ENCODE peak calls at places on chromosomes 4 and X, in four cellular contexts. F is SK-N-SH, E is K562, J is H1. U is an unnamed sample.

GRCh38 chr4:112910109-112910736 is 139.2 kb upstream of the ANK2 start:
- DNase-seq in J (no peak), E (no peak), F (peak), U (no peak)

GRCh38 chr4:55386073-55386472 is 9.7 kb upstream of the TMEM165 start:
- DNase-seq in F (peak), J (no peak), E (peak), U (no peak)

GRCh38 chrX:73922856-73923429 is 359.9 kb downstream of the CHIC1 start:
- DNase-seq in F (no peak), E (no peak), J (no peak), U (no peak)

GRCh38 chrX:54561622-54562021 is 31.6 kb downstream of the GNL3L start:
- DNase-seq in E (no peak), F (no peak), J (no peak), U (no peak)

GRCh38 chr4:183350317-183351071 is 28.3 kb upstream of the CLDN24 start:
- DNase-seq in E (no peak), F (no peak), J (no peak), U (no peak)

GRCh38 chrX:110420771-110421498 is 62.3 kb downstream of the RTL9 start:
- DNase-seq in E (no peak), J (no peak), F (no peak), U (no peak)

GRCh38 chr4:165588534-165589310 is 209.9 kb downstream of the CPE start:
- DNase-seq in E (no peak), J (no peak), F (no peak), U (no peak)

GRCh38 chrX:150736478-150736877 is 43.3 kb downstream of the MTMR1 start:
- DNase-seq in E (no peak), J (no peak), F (no peak), U (no peak)

DNA sequence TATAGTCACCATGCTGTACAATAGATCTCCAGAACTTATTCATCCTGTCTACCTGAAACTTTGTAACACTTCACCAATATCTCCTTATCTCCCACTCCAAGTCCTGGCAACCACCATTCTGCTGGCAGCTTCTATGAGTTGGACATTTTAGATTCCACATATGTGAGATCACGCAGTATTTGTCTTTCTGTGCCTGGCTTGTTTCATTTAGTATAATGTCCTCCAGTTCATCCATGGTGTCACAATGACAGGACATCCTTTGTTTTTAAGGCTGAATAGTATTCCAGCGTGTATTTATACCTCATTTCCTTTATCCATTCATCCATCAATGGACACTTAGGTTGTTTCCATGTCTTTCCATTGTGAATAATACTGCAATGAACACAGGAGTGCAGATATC is 198.7 kb downstream of the QDPR start:
- DNase-seq in E (no peak), F (no peak), J (no peak), U (no peak)
- TF ChIP-seq TEAD4 in E (no peak), F (no peak), J (no peak), U (no peak)

GRCh38 chrX:69038826-69039225 is 126.4 kb downstream of the PJA1 start:
- DNase-seq in E (no peak), J (no peak), F (no peak), U (no peak)

GRCh38 chrX:69037786-69038185 is 127.5 kb downstream of the PJA1 start:
- DNase-seq in E (no peak), F (no peak), J (peak), U (no peak)

GRCh38 chrX:69036674-69037573 is 128.3 kb downstream of the PJA1 start:
- DNase-seq in E (no peak), J (peak), F (no peak), U (no peak)

GRCh38 chrX:69034451-69034850 is 130.8 kb downstream of the PJA1 start:
- DNase-seq in F (no peak), J (peak), E (no peak), U (no peak)

GRCh38 chrX:69038188-69038587 is 127.1 kb downstream of the PJA1 start:
- DNase-seq in F (no peak), J (no peak), E (no peak), U (no peak)
- TF ChIP-seq TEAD4 in F (no peak), J (no peak), E (no peak), U (no peak)

GRCh38 chr4:182236186-182236585 is 7.0 kb upstream of the TENM3 start:
- DNase-seq in E (no peak), J (no peak), F (no peak), U (no peak)

GRCh38 chr4:182231080-182231479 is 12.1 kb upstream of the TENM3 start:
- DNase-seq in J (no peak), E (no peak), F (no peak), U (no peak)

GRCh38 chr4:182238355-182238931 is 4.8 kb upstream of the TENM3 start:
- DNase-seq in F (no peak), E (no peak), J (no peak), U (no peak)

GRCh38 chr4:182231503-182231902 is 11.7 kb upstream of the TENM3 start:
- DNase-seq in F (no peak), J (no peak), E (no peak), U (no peak)

DNA sequence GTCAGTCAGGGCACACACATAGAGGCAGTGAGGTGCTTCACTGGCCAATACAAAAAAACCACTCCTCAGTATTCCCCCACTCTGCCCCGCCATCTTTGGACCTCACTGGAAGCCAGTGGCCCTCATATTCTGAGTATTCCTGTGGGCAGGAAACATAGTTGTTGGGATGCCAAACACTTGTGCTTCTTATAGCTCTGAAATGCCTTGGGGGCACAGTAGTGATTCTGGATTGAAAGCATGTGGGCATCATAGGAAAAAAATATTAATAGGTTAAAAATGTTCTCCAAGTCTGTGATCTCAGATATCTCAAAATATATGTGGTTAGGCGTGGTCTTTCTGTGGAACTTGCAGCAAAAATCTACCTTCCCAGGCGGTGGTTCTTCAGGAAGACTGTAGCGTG is 8.2 kb upstream of the TENM3 start:
- DNase-seq in E (no peak), J (no peak), F (no peak), U (no peak)
- TF ChIP-seq TEAD4 in E (no peak), J (no peak), F (no peak), U (no peak)

DNA sequence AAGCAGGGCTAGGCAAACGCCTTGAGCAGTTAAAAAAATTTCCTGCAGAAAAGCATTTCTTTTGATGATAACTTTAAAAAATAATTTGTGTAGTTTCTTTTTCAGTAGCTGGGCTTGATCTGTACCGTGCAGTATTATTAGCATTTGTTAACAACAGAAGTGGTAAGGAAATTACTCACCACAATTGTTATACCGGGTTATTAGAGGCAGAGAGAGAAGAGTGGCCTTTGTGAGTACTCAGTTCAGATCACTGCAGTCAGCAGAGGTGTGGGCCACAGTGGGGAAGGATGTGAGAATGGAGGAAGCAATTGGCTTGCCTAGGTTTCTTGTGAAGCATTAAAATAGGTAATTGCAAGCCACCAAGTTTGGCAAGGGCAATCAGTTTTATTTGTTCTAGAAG is 14.3 kb upstream of the IL21 start:
- DNase-seq in F (no peak), E (no peak), J (no peak), U (no peak)
- TF ChIP-seq TEAD4 in F (no peak), E (no peak), J (no peak), U (no peak)

DNA sequence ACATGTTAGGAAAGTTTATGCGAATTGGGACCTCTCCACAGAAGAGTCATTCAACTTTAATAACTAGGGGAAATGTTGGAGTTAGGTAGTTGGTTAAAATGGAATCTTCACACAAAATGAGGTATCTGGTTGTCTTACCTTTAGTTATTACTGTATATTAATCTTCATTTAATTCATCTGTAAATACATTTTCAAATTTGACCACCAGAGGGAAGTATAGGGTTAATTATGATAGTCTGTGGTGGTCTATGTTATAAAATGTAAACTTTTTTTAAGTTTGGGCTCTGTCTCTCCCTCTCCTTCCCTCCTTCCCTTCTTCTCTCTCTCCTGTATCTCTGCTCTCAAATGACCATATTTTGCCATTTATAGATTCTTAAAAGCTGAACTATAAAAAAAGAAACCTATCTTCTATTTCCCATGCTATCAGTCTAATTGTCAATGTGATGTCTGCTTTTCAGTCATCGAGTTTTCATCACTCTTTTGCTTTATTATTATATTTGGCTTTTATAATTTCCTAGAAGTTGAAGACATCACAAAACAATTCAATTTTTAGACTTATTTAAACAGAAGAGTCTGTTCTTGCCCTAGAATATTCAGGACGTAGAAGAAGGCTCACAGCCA is 49.8 kb downstream of the TMEM144 start:
- DNase-seq in E (no peak), J (no peak), F (no peak), U (no peak)
- TF ChIP-seq TEAD4 in E (no peak), J (no peak), F (no peak), U (no peak)

GRCh38 chr4:25310066-25310824 is 2.3 kb upstream of the ZCCHC4 start:
- DNase-seq in E (no peak), F (no peak), J (no peak), U (no peak)
- TF ChIP-seq TEAD4 in E (peak), F (no peak), J (no peak), U (no peak)

GRCh38 chrX:22118161-22118830 is 86.2 kb downstream of the PHEX start:
- DNase-seq in J (no peak), E (no peak), F (no peak), U (no peak)

GRCh38 chrX:22122510-22122909 is 90.4 kb downstream of the PHEX start:
- DNase-seq in J (no peak), E (no peak), F (no peak), U (no peak)

GRCh38 chrX:22124098-22124497 is 92.0 kb downstream of the PHEX start:
- DNase-seq in E (no peak), J (no peak), F (no peak), U (no peak)

GRCh38 chrX:22116585-22117546 is 84.7 kb downstream of the PHEX start:
- DNase-seq in J (no peak), E (no peak), F (no peak), U (no peak)

GRCh38 chrX:22121161-22121560 is 89.0 kb downstream of the PHEX start:
- DNase-seq in F (no peak), E (no peak), J (no peak), U (no peak)
- TF ChIP-seq TEAD4 in F (no peak), E (no peak), J (no peak), U (no peak)

U was measured in WTC11.